ENCODE peak calls at places on chromosomes 2 and 18, in five cellular contexts. One of them, this sample, is unnamed.

GRCh38 chr2:32484907-32485306 is 128.1 kb downstream of the BIRC6 start:
- DNase-seq in CD4-positive, alpha-beta memory T cell: no peak
- DNase-seq in GM23338: no peak
- DNase-seq in H7: no peak
- DNase-seq in Karpas-422: no peak
- DNase-seq in this sample: peak; percentile 92

GRCh38 chr2:29130295-29130694 is 15.1 kb downstream of the CLIP4 start:
- DNase-seq in CD4-positive, alpha-beta memory T cell: no peak
- DNase-seq in GM23338: peak; percentile 17
- DNase-seq in H7: no peak
- DNase-seq in Karpas-422: peak; percentile 46
- DNase-seq in this sample: peak; percentile 65

GRCh38 chr2:5818947-5819346 is 126.8 kb downstream of the SOX11 start:
- DNase-seq in CD4-positive, alpha-beta memory T cell: no peak
- DNase-seq in GM23338: no peak
- DNase-seq in H7: no peak
- DNase-seq in Karpas-422: no peak
- DNase-seq in this sample: no peak

GRCh38 chr2:42105330-42106256 is 57.8 kb downstream of the PKDCC start:
- DNase-seq in CD4-positive, alpha-beta memory T cell: peak; percentile 87
- DNase-seq in GM23338: peak; percentile 28
- DNase-seq in H7: no peak
- DNase-seq in Karpas-422: no peak
- DNase-seq in this sample: peak; percentile 30

GRCh38 chr2:239177908-239178307 is 222.9 kb downstream of the HDAC4 start:
- DNase-seq in CD4-positive, alpha-beta memory T cell: no peak
- DNase-seq in GM23338: no peak
- DNase-seq in H7: no peak
- DNase-seq in Karpas-422: no peak
- DNase-seq in this sample: no peak

GRCh38 chr2:39530423-39530866 is 93.4 kb upstream of the MAP4K3 start:
- DNase-seq in CD4-positive, alpha-beta memory T cell: no peak
- DNase-seq in GM23338: no peak
- DNase-seq in H7: no peak
- DNase-seq in Karpas-422: peak; percentile 68
- DNase-seq in this sample: peak; percentile 60

GRCh38 chr2:165766326-165766927 is 27.6 kb downstream of the GALNT3 start:
- DNase-seq in CD4-positive, alpha-beta memory T cell: no peak
- DNase-seq in GM23338: no peak
- DNase-seq in H7: no peak
- DNase-seq in Karpas-422: peak; percentile 22
- DNase-seq in this sample: no peak

GRCh38 chr18:62894681-62895390 is 179.5 kb downstream of the PHLPP1 start:
- DNase-seq in CD4-positive, alpha-beta memory T cell: no peak
- DNase-seq in GM23338: no peak
- DNase-seq in H7: no peak
- DNase-seq in Karpas-422: no peak
- DNase-seq in this sample: no peak

GRCh38 chr2:164439885-164440284 is 181.4 kb downstream of the GRB14 start:
- DNase-seq in CD4-positive, alpha-beta memory T cell: no peak
- DNase-seq in GM23338: no peak
- DNase-seq in H7: no peak
- DNase-seq in Karpas-422: no peak
- DNase-seq in this sample: no peak

GRCh38 chr18:53534695-53535094 is 689.8 kb downstream of the MBD2 start:
- DNase-seq in CD4-positive, alpha-beta memory T cell: no peak
- DNase-seq in GM23338: no peak
- DNase-seq in H7: no peak
- DNase-seq in Karpas-422: no peak
- DNase-seq in this sample: no peak

GRCh38 chr2:226984461-226985226 is 148.8 kb downstream of the RHBDD1 start:
- DNase-seq in CD4-positive, alpha-beta memory T cell: no peak
- DNase-seq in GM23338: no peak
- DNase-seq in H7: no peak
- DNase-seq in Karpas-422: peak; percentile 53
- DNase-seq in this sample: no peak

GRCh38 chr2:86253424-86253823 is 54.2 kb downstream of the MRPL35 start:
- DNase-seq in CD4-positive, alpha-beta memory T cell: no peak
- DNase-seq in GM23338: no peak
- DNase-seq in H7: no peak
- DNase-seq in Karpas-422: no peak
- DNase-seq in this sample: no peak

GRCh38 chr2:118774458-118775133 is 72.9 kb downstream of the EN1 start:
- DNase-seq in CD4-positive, alpha-beta memory T cell: no peak
- DNase-seq in GM23338: peak; percentile 91
- DNase-seq in H7: peak; percentile 95
- DNase-seq in Karpas-422: no peak
- DNase-seq in this sample: peak; percentile 36

GRCh38 chr2:218964041-218964771 is 4.7 kb downstream of the CDK5R2 start:
- DNase-seq in CD4-positive, alpha-beta memory T cell: no peak
- DNase-seq in GM23338: peak; percentile 46
- DNase-seq in H7: no peak
- DNase-seq in Karpas-422: peak; percentile 81
- DNase-seq in this sample: peak; percentile 58

GRCh38 chr2:232320038-232320790 is 58.3 kb upstream of the ALPP start:
- DNase-seq in CD4-positive, alpha-beta memory T cell: no peak
- DNase-seq in GM23338: no peak
- DNase-seq in H7: peak; percentile 24
- DNase-seq in Karpas-422: no peak
- DNase-seq in this sample: no peak

GRCh38 chr2:70807102-70807827 is 13.1 kb downstream of the CLEC4F start:
- DNase-seq in CD4-positive, alpha-beta memory T cell: no peak
- DNase-seq in GM23338: no peak
- DNase-seq in H7: no peak
- DNase-seq in Karpas-422: no peak
- DNase-seq in this sample: no peak

GRCh38 chr2:219997341-219997851 is 370.0 kb downstream of the SLC4A3 start:
- DNase-seq in CD4-positive, alpha-beta memory T cell: no peak
- DNase-seq in GM23338: peak; percentile 81
- DNase-seq in H7: peak; percentile 15
- DNase-seq in Karpas-422: peak; percentile 88
- DNase-seq in this sample: peak; percentile 39

GRCh38 chr2:107412209-107412904 is 414.3 kb upstream of the RGPD4 start:
- DNase-seq in CD4-positive, alpha-beta memory T cell: no peak
- DNase-seq in GM23338: no peak
- DNase-seq in H7: no peak
- DNase-seq in Karpas-422: no peak
- DNase-seq in this sample: peak; percentile 85

GRCh38 chr2:1731963-1732768 is 12.1 kb downstream of the PXDN start:
- DNase-seq in CD4-positive, alpha-beta memory T cell: no peak
- DNase-seq in GM23338: no peak
- DNase-seq in H7: peak; percentile 54
- DNase-seq in Karpas-422: no peak
- DNase-seq in this sample: no peak

GRCh38 chr2:162298669-162299335 is 19.7 kb downstream of the IFIH1 start:
- DNase-seq in CD4-positive, alpha-beta memory T cell: no peak
- DNase-seq in GM23338: no peak
- DNase-seq in H7: no peak
- DNase-seq in Karpas-422: no peak
- DNase-seq in this sample: no peak

GRCh38 chr18:39455300-39455699 is 1889.7 kb upstream of the CELF4 start:
- DNase-seq in CD4-positive, alpha-beta memory T cell: no peak
- DNase-seq in GM23338: no peak
- DNase-seq in H7: no peak
- DNase-seq in Karpas-422: no peak
- DNase-seq in this sample: peak; percentile 52

GRCh38 chr18:39450958-39451357 is 1885.4 kb upstream of the CELF4 start:
- DNase-seq in CD4-positive, alpha-beta memory T cell: no peak
- DNase-seq in GM23338: no peak
- DNase-seq in H7: no peak
- DNase-seq in Karpas-422: no peak
- DNase-seq in this sample: no peak

GRCh38 chr18:39453356-39453755 is 1887.8 kb upstream of the CELF4 start:
- DNase-seq in CD4-positive, alpha-beta memory T cell: no peak
- DNase-seq in GM23338: no peak
- DNase-seq in H7: no peak
- DNase-seq in Karpas-422: no peak
- DNase-seq in this sample: no peak

GRCh38 chr18:39454866-39455265 is 1889.3 kb upstream of the CELF4 start:
- DNase-seq in CD4-positive, alpha-beta memory T cell: no peak
- DNase-seq in GM23338: no peak
- DNase-seq in H7: no peak
- DNase-seq in Karpas-422: no peak
- DNase-seq in this sample: no peak

DNA sequence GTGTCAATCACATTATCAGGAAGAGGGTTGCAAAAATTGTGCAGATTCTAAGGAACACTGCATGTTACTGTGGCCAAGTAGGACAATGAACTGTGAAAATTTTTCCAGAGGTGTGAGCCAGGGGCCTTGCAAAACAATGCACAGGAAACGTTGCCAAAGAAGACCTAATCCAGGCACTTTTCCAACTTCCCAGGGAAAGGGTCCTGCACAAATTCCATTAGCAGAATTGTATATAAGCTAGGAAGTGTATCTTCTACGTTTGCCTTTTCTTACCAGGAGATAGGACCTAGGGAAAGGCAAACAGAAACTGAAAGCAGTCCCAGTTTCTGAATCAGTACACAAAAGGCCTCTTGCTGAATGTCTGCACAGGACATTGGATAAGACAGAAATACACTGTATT is 1888.3 kb upstream of the CELF4 start:
- DNase-seq in CD4-positive, alpha-beta memory T cell: no peak
- DNase-seq in GM23338: no peak
- DNase-seq in H7: no peak
- DNase-seq in Karpas-422: no peak
- DNase-seq in this sample: peak; percentile 48
- H3K4me3 ChIP-seq in CD4-positive, alpha-beta memory T cell: no peak overlapping the region
- H3K4me3 ChIP-seq in GM23338: no peak overlapping the region
- H3K4me3 ChIP-seq in H7: no peak overlapping the region
- H3K4me3 ChIP-seq in Karpas-422: no peak overlapping the region
- H3K4me3 ChIP-seq in this sample: no peak overlapping the region

DNA sequence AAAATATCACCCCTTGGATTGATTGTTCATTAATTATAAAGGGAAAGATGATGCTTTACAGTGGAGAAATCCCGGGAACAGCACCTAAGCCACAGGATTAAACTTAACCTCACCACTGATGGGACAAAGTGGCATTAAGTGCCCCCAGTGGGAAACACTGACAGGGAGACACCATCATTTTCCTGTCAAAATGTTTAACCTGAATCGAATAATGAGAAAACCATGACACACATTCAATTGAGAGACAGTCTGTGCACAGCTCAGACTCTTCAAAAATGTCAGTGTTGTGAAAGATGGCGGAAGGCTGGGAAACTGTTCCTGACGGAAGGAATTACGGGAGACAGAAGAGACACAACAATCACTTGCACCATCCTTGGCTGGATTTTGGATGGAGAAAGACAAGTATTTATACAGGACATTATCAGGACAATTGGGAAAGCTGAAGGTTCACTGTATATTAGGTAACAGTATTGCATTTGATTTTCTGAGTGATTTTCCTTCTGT is 111.8 kb upstream of the ASB18 start:
- DNase-seq in CD4-positive, alpha-beta memory T cell: no peak
- DNase-seq in GM23338: no peak
- DNase-seq in H7: no peak
- DNase-seq in Karpas-422: no peak
- DNase-seq in this sample: no peak
- H3K4me3 ChIP-seq in CD4-positive, alpha-beta memory T cell: no peak overlapping the region
- H3K4me3 ChIP-seq in GM23338: no peak overlapping the region
- H3K4me3 ChIP-seq in H7: no peak overlapping the region
- H3K4me3 ChIP-seq in Karpas-422: no peak overlapping the region
- H3K4me3 ChIP-seq in this sample: no peak overlapping the region

DNA sequence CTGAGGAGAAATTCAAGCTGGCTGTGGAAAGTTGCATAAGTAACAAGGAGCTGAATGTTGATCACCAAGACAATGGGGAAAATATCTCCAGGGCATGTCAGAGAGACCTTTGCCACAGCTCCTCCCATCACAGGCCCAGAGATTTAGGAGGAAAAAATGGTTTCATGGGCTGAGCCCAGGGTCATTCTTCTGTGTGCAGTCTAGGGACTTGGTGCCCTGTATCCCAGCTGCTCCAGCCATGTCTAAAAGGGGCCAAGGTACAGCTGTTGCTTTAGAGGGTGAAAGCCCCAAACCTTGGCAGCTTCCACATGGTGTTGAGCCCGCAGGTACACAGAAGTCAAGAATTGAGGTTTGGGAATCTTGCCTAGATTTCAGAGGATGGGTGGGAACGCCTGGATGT is 439.8 kb upstream of the HNRNPA3 start:
- DNase-seq in CD4-positive, alpha-beta memory T cell: no peak
- DNase-seq in GM23338: no peak
- DNase-seq in H7: no peak
- DNase-seq in Karpas-422: no peak
- DNase-seq in this sample: no peak
- H3K4me3 ChIP-seq in CD4-positive, alpha-beta memory T cell: no peak overlapping the region
- H3K4me3 ChIP-seq in GM23338: no peak overlapping the region
- H3K4me3 ChIP-seq in H7: no peak overlapping the region
- H3K4me3 ChIP-seq in Karpas-422: no peak overlapping the region
- H3K4me3 ChIP-seq in this sample: no peak overlapping the region

DNA sequence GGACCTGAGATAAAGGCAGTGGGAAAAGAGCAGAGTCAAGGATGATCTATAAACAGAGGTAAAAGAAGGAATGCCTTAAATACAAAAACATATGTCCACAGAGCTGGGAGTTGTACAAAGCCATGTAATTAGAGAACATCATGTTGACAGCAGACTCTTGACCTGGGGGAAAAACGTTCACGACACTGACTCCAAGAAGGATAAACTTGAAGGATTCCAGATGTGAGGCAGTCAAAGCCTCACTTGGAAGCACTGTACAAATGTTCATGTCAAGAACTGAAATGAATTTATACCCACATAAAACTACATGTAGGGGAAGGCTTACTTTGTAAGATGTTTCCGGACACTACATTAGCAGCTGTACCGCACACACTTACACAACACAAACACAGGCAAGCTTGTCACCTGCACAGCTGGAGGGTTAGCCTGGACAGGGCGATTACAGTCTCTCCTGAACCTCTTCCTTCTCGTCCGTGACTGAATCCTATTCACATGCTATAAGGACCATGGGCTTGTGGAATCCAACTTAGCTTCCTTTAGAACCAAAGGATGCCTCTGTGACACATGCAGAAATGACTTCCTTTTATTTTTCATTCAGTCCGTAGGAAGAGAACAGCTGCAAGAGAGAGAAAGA is 88.6 kb downstream of the SH3YL1 start:
- DNase-seq in CD4-positive, alpha-beta memory T cell: no peak
- DNase-seq in GM23338: no peak
- DNase-seq in H7: no peak
- DNase-seq in Karpas-422: no peak
- DNase-seq in this sample: no peak
- H3K4me3 ChIP-seq in CD4-positive, alpha-beta memory T cell: no peak overlapping the region
- H3K4me3 ChIP-seq in GM23338: no peak overlapping the region
- H3K4me3 ChIP-seq in H7: no peak overlapping the region
- H3K4me3 ChIP-seq in Karpas-422: no peak overlapping the region
- H3K4me3 ChIP-seq in this sample: no peak overlapping the region

GRCh38 chr2:240258685-240259084 is 118.2 kb upstream of the OTOS start:
- DNase-seq in CD4-positive, alpha-beta memory T cell: no peak
- DNase-seq in GM23338: no peak
- DNase-seq in H7: peak; percentile 30
- DNase-seq in Karpas-422: no peak
- DNase-seq in this sample: no peak
- H3K4me3 ChIP-seq in CD4-positive, alpha-beta memory T cell: no peak overlapping the region
- H3K4me3 ChIP-seq in GM23338: no peak overlapping the region
- H3K4me3 ChIP-seq in H7: no peak overlapping the region
- H3K4me3 ChIP-seq in Karpas-422: no peak overlapping the region
- H3K4me3 ChIP-seq in this sample: no peak overlapping the region

DNA sequence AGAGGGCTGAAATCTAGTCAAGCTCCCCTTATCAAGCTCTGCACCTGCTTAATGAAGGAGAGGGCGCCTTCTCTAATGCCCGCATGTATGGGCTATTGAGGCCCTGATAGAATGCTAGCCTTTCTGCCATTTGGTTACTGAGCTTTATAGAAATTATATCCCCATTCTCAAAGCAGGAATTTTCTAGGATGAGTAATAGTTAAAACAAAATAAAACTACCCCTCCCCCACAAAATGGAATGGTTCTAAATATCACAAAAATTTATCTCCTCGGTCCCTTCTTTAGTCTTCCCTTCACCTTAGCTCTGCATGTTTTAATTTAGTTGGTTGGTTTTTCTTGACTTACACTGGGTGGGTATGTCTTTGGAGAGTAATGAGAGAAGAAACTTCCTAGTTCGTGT is 37.7 kb downstream of the CD28 start:
- DNase-seq in CD4-positive, alpha-beta memory T cell: no peak
- DNase-seq in GM23338: no peak
- DNase-seq in H7: no peak
- DNase-seq in Karpas-422: no peak
- DNase-seq in this sample: no peak
- H3K4me3 ChIP-seq in CD4-positive, alpha-beta memory T cell: no peak overlapping the region
- H3K4me3 ChIP-seq in GM23338: no peak overlapping the region
- H3K4me3 ChIP-seq in H7: no peak overlapping the region
- H3K4me3 ChIP-seq in Karpas-422: no peak overlapping the region
- H3K4me3 ChIP-seq in this sample: no peak overlapping the region